ENCODE peak calls at places on chromosome 9, in eight cellular contexts. I, K, Y, M, U, J, B and E are unnamed samples.

GRCh38 chr9:72305102-72305546 is 59.9 kb downstream of the ZFAND5 start:
- DNase-seq in Y (peak; percentile 61), I (peak; percentile 95), K (no peak), B (peak; percentile 97), M (peak; percentile 24), J (peak; percentile 57), U (no peak), E (no peak)

GRCh38 chr9:108386859-108387384 is 468.9 kb downstream of the ACTL7B start:
- DNase-seq in M (no peak), K (no peak), B (no peak), J (no peak), I (no peak), Y (peak; percentile 85), U (no peak), E (no peak)

GRCh38 chr9:86324308-86324707 is 29.9 kb downstream of the TUT7 start:
- DNase-seq in B (no peak), K (no peak), M (no peak), U (no peak), I (no peak), Y (peak; percentile 50), J (no peak), E (no peak)

GRCh38 chr9:87872079-87872624 is 10.5 kb upstream of the SPATA31E1 start:
- DNase-seq in Y (peak; percentile 25), B (peak; percentile 91), K (no peak), I (no peak), J (no peak), M (no peak), U (peak; percentile 40), E (no peak)

GRCh38 chr9:135244751-135245221 is 157.3 kb downstream of the OLFM1 start:
- DNase-seq in J (no peak), I (no peak), M (no peak), B (peak; percentile 58), Y (no peak), U (no peak), K (no peak), E (no peak)

GRCh38 chr9:26685857-26686256 is 206.7 kb downstream of the CAAP1 start:
- DNase-seq in K (no peak), M (no peak), Y (no peak), B (no peak), U (no peak), I (no peak), J (no peak), E (no peak)

GRCh38 chr9:97983524-97984187 is 515 bp downstream of the ANP32B start:
- DNase-seq in U (peak; percentile 62), Y (peak; percentile 4), K (peak; percentile 49), B (peak; percentile 80), J (peak; percentile 59), I (no peak), M (no peak), E (peak; percentile 47)

GRCh38 chr9:94086468-94086867 is 2.2 kb downstream of the PTPDC1 start:
- DNase-seq in M (no peak), I (peak; percentile 31), J (no peak), K (no peak), U (no peak), B (no peak), Y (peak; percentile 70), E (no peak)

GRCh38 chr9:128455849-128456612 is at the start of gene ODF2:
- DNase-seq in K (peak; percentile 99), M (peak; percentile 88), J (peak; percentile 95), Y (peak; percentile 86), I (peak; percentile 87), U (peak; percentile 99), B (peak; percentile 99), E (peak; percentile 98)

GRCh38 chr9:136488247-136489214 is 5.7 kb upstream of the SEC16A start:
- DNase-seq in B (peak; percentile 85), Y (no peak), I (no peak), J (peak; percentile 67), K (peak; percentile 68), M (no peak), U (peak; percentile 94), E (peak; percentile 67)

GRCh38 chr9:125538092-125538473 is 168.9 kb downstream of the MAPKAP1 start:
- DNase-seq in U (no peak), J (no peak), B (no peak), K (no peak), I (peak; percentile 74), M (no peak), Y (peak; percentile 93), E (no peak)

GRCh38 chr9:108978121-108978694 is 35.1 kb downstream of the CTNNAL1 start:
- DNase-seq in M (no peak), U (no peak), Y (no peak), B (no peak), I (no peak), K (no peak), J (no peak), E (no peak)

GRCh38 chr9:112086627-112087026 is 88.5 kb downstream of the SUSD1 start:
- DNase-seq in U (no peak), Y (no peak), K (no peak), M (no peak), I (no peak), J (no peak), B (no peak), E (no peak)

GRCh38 chr9:70510157-70510770 is 95.8 kb upstream of the KLF9 start:
- DNase-seq in B (no peak), Y (no peak), I (peak; percentile 24), J (no peak), K (no peak), U (peak; percentile 76), M (no peak), E (no peak)

GRCh38 chr9:132541966-132542830 is 40.2 kb upstream of the BARHL1 start:
- DNase-seq in K (no peak), M (no peak), Y (no peak), J (no peak), U (no peak), I (no peak), B (no peak), E (no peak)

GRCh38 chr9:120710110-120710981 is 3.9 kb downstream of the MEGF9 start:
- DNase-seq in K (no peak), B (no peak), U (no peak), J (peak; percentile 42), I (peak; percentile 52), Y (peak; percentile 57), M (no peak), E (peak; percentile 20)

GRCh38 chr9:6924149-6924548 is 166.4 kb downstream of the KDM4C start:
- DNase-seq in J (no peak), I (no peak), Y (no peak), K (no peak), M (no peak), B (no peak), U (no peak), E (no peak)

GRCh38 chr9:77882294-77882693 is 149.3 kb downstream of the GNAQ start:
- DNase-seq in Y (no peak), M (no peak), K (no peak), U (no peak), I (no peak), J (no peak), B (no peak), E (no peak)

GRCh38 chr9:22107202-22107601 is 98.1 kb upstream of the CDKN2B start:
- DNase-seq in B (no peak), K (no peak), U (no peak), M (no peak), J (no peak), I (no peak), Y (peak; percentile 89), E (no peak)

GRCh38 chr9:98960409-98960808 is 16.7 kb downstream of the COL15A1 start:
- DNase-seq in Y (no peak), U (no peak), M (no peak), B (no peak), K (no peak), I (no peak), J (no peak), E (no peak)

GRCh38 chr9:134575103-134575816 is 66.3 kb upstream of the COL5A1 start:
- DNase-seq in I (no peak), K (no peak), Y (no peak), B (no peak), U (peak; percentile 44), J (no peak), M (no peak), E (no peak)

DNA sequence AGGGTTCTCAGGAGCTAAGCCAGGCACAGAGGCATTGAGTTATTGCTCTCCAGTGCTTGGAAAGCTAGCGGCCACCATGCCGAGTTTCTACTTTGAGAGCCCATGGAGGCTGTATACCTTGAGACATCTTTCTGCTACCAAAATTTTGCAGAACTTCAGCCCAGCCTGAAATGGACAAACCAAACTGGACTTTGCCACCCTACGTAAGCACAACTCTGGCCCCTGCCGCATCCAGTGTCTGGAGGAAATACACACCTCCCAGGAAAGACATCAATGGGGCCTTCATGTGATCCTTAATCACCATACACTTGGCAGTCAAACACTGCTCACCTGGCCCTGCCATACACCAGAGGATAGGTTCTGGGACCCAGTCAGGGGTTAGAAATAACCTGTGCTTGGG is 27.8 kb downstream of the GARNL3 start:
- DNase-seq in K (no peak), M (no peak), J (no peak), U (no peak), Y (no peak), I (no peak), B (no peak), E (no peak)
- TF ChIP-seq CTCF in K (no peak), M (no peak), J (no peak), U (no peak), Y (no peak), I (no peak), B (no peak), E (no peak)

DNA sequence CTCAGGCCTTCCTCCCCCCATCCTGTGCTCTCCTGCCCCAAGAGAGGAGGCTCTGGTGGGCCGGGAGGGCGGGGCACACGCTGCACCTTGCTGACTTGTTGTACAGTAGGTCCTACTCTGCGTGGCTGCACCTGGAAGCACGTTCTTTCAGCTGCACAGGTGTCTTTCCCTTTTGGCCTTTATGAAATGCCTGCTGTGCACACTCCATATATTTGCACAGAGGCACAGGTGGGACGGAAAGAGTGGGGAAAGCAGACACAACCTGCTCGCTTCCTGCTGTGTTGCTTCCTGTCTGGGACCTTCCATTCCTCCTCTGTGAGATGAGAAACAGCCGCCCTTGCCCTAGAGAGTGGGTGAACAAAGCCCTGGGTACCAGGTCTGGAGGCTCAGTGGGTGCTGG is 4.8 kb downstream of the USP20 start:
- DNase-seq in J (no peak), Y (no peak), U (no peak), B (no peak), I (no peak), M (no peak), K (peak; percentile 20), E (peak; percentile 17)
- H3K27ac ChIP-seq in J (no peak overlapping the region), Y (no peak overlapping the region), U (no peak overlapping the region), B (no peak overlapping the region), I (no peak overlapping the region), M (no peak overlapping the region), K (peak overlapping the region; percentile 26), E (peak overlapping the region; percentile 59)

DNA sequence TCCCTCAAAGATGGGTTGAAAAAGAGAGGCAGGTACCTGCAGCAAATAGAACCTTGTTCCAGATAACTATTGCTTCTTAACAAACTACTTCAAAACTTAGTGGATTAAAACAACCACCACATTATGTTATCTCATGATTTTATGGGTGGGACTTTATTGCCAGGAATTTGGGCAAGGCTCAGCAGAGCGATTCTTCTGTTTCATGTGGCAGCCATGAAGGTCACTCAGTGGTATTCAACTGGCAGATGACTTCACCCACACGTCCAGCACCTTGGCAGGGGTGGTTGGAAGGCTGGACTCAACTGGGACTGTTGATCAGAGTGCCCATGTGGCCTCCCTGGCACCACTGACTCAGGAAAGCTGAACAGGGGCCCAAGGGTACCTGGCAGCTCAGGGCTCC is 112.0 kb downstream of the HSD17B3 start:
- DNase-seq in U (no peak), B (no peak), M (no peak), J (no peak), I (no peak), K (no peak), Y (no peak), E (no peak)
- H3K9me3 ChIP-seq in U (peaks cover 18% of the 10 kb centered on the region), B (peaks cover 7% of the 10 kb centered on the region), M (peaks cover 15% of the 10 kb centered on the region), J (no peaks in the 10 kb centered on the region), I (no peaks in the 10 kb centered on the region), K (no peaks in the 10 kb centered on the region), Y (peaks cover 7% of the 10 kb centered on the region), E (peaks cover 4% of the 10 kb centered on the region)

GRCh38 chr9:123825337-123825736 is 104.6 kb downstream of the DENND1A start:
- DNase-seq in Y (peak; percentile 72), M (no peak), K (no peak), J (no peak), B (no peak), I (no peak), U (no peak), E (no peak)
- TF ChIP-seq CTCF in Y (peak; percentile 28), M (no peak), K (no peak), J (no peak), B (no peak), I (peak; percentile 41), U (peak; percentile 1), E (no peak)